ENCODE peak calls at places on chromosomes 11 and 22, in six cellular contexts. One of them, this sample, is unnamed.

GRCh38 chr11:84372366-84372765 is 1086.2 kb upstream of the CCDC90B start:
- DNase-seq in prostate gland: no peak
- DNase-seq in GM23338: no peak
- DNase-seq in GM19239: no peak
- DNase-seq in stimulated activated naive CD8-positive, alpha-beta T cell treated with anti-CD3 and anti-CD28 coated beads, Interleukin-15, amount 100 ng/mL, for 72 hours: no peak
- DNase-seq in SW 1271: no peak
- DNase-seq in this sample: no peak

GRCh38 chr11:110173775-110174644 is 80.8 kb downstream of the ZC3H12C start:
- DNase-seq in prostate gland: no peak
- DNase-seq in GM23338: peak
- DNase-seq in GM19239: peak
- DNase-seq in stimulated activated naive CD8-positive, alpha-beta T cell treated with anti-CD3 and anti-CD28 coated beads, Interleukin-15, amount 100 ng/mL, for 72 hours: peak
- DNase-seq in SW 1271: no peak
- DNase-seq in this sample: peak

GRCh38 chr22:17980013-17980510 is 44.3 kb downstream of the MICAL3 start:
- DNase-seq in prostate gland: no peak
- DNase-seq in GM23338: peak
- DNase-seq in GM19239: no peak
- DNase-seq in stimulated activated naive CD8-positive, alpha-beta T cell treated with anti-CD3 and anti-CD28 coated beads, Interleukin-15, amount 100 ng/mL, for 72 hours: no peak
- DNase-seq in SW 1271: no peak
- DNase-seq in this sample: no peak

GRCh38 chr11:107468596-107468995 is 11.0 kb upstream of the CWF19L2 start:
- DNase-seq in prostate gland: no peak
- DNase-seq in GM23338: no peak
- DNase-seq in GM19239: no peak
- DNase-seq in stimulated activated naive CD8-positive, alpha-beta T cell treated with anti-CD3 and anti-CD28 coated beads, Interleukin-15, amount 100 ng/mL, for 72 hours: no peak
- DNase-seq in SW 1271: no peak
- DNase-seq in this sample: no peak

GRCh38 chr11:36818410-36818809 is 220.4 kb upstream of the RAG2 start:
- DNase-seq in prostate gland: no peak
- DNase-seq in GM23338: peak
- DNase-seq in GM19239: no peak
- DNase-seq in stimulated activated naive CD8-positive, alpha-beta T cell treated with anti-CD3 and anti-CD28 coated beads, Interleukin-15, amount 100 ng/mL, for 72 hours: no peak
- DNase-seq in SW 1271: peak
- DNase-seq in this sample: no peak

GRCh38 chr22:24976442-24977218 is 24.1 kb downstream of the KIAA1671 start:
- DNase-seq in prostate gland: peak
- DNase-seq in GM23338: no peak
- DNase-seq in GM19239: no peak
- DNase-seq in stimulated activated naive CD8-positive, alpha-beta T cell treated with anti-CD3 and anti-CD28 coated beads, Interleukin-15, amount 100 ng/mL, for 72 hours: no peak
- DNase-seq in SW 1271: no peak
- DNase-seq in this sample: peak

GRCh38 chr11:76661835-76662434 is 8.6 kb downstream of the LRRC32 start:
- DNase-seq in prostate gland: no peak
- DNase-seq in GM23338: no peak
- DNase-seq in GM19239: no peak
- DNase-seq in stimulated activated naive CD8-positive, alpha-beta T cell treated with anti-CD3 and anti-CD28 coated beads, Interleukin-15, amount 100 ng/mL, for 72 hours: no peak
- DNase-seq in SW 1271: no peak
- DNase-seq in this sample: no peak

GRCh38 chr11:11948242-11948947 is 60.0 kb downstream of the DKK3 start:
- DNase-seq in prostate gland: no peak
- DNase-seq in GM23338: no peak
- DNase-seq in GM19239: no peak
- DNase-seq in stimulated activated naive CD8-positive, alpha-beta T cell treated with anti-CD3 and anti-CD28 coated beads, Interleukin-15, amount 100 ng/mL, for 72 hours: no peak
- DNase-seq in SW 1271: no peak
- DNase-seq in this sample: no peak

GRCh38 chr11:118889796-118890195 is 6.1 kb downstream of the CXCR5 start:
- DNase-seq in prostate gland: no peak
- DNase-seq in GM23338: no peak
- DNase-seq in GM19239: no peak
- DNase-seq in stimulated activated naive CD8-positive, alpha-beta T cell treated with anti-CD3 and anti-CD28 coated beads, Interleukin-15, amount 100 ng/mL, for 72 hours: no peak
- DNase-seq in SW 1271: no peak
- DNase-seq in this sample: no peak

GRCh38 chr11:10936999-10937398 is 79.1 kb upstream of the ZBED5 start:
- DNase-seq in prostate gland: no peak
- DNase-seq in GM23338: no peak
- DNase-seq in GM19239: no peak
- DNase-seq in stimulated activated naive CD8-positive, alpha-beta T cell treated with anti-CD3 and anti-CD28 coated beads, Interleukin-15, amount 100 ng/mL, for 72 hours: no peak
- DNase-seq in SW 1271: no peak
- DNase-seq in this sample: no peak

GRCh38 chr22:49880281-49880680 is 26.6 kb downstream of the ZBED4 start:
- DNase-seq in prostate gland: no peak
- DNase-seq in GM23338: peak
- DNase-seq in GM19239: peak
- DNase-seq in stimulated activated naive CD8-positive, alpha-beta T cell treated with anti-CD3 and anti-CD28 coated beads, Interleukin-15, amount 100 ng/mL, for 72 hours: no peak
- DNase-seq in SW 1271: no peak
- DNase-seq in this sample: no peak

GRCh38 chr11:70176940-70177689 is 26.0 kb upstream of the FADD start:
- DNase-seq in prostate gland: no peak
- DNase-seq in GM23338: peak
- DNase-seq in GM19239: peak
- DNase-seq in stimulated activated naive CD8-positive, alpha-beta T cell treated with anti-CD3 and anti-CD28 coated beads, Interleukin-15, amount 100 ng/mL, for 72 hours: peak
- DNase-seq in SW 1271: peak
- DNase-seq in this sample: no peak

GRCh38 chr11:67006029-67006884 is 16.7 kb upstream of the SYT12 start:
- DNase-seq in prostate gland: no peak
- DNase-seq in GM23338: peak
- DNase-seq in GM19239: no peak
- DNase-seq in stimulated activated naive CD8-positive, alpha-beta T cell treated with anti-CD3 and anti-CD28 coated beads, Interleukin-15, amount 100 ng/mL, for 72 hours: peak
- DNase-seq in SW 1271: peak
- DNase-seq in this sample: no peak

GRCh38 chr11:70489276-70489675 is 90.9 kb downstream of the CTTN start:
- DNase-seq in prostate gland: no peak
- DNase-seq in GM23338: no peak
- DNase-seq in GM19239: no peak
- DNase-seq in stimulated activated naive CD8-positive, alpha-beta T cell treated with anti-CD3 and anti-CD28 coated beads, Interleukin-15, amount 100 ng/mL, for 72 hours: no peak
- DNase-seq in SW 1271: no peak
- DNase-seq in this sample: no peak

GRCh38 chr11:74442601-74443000 is 24.7 kb downstream of the KCNE3 start:
- DNase-seq in prostate gland: no peak
- DNase-seq in GM23338: no peak
- DNase-seq in GM19239: no peak
- DNase-seq in stimulated activated naive CD8-positive, alpha-beta T cell treated with anti-CD3 and anti-CD28 coated beads, Interleukin-15, amount 100 ng/mL, for 72 hours: no peak
- DNase-seq in SW 1271: no peak
- DNase-seq in this sample: no peak

GRCh38 chr11:122309262-122309925 is 193.4 kb upstream of the BLID start:
- DNase-seq in prostate gland: no peak
- DNase-seq in GM23338: no peak
- DNase-seq in GM19239: no peak
- DNase-seq in stimulated activated naive CD8-positive, alpha-beta T cell treated with anti-CD3 and anti-CD28 coated beads, Interleukin-15, amount 100 ng/mL, for 72 hours: no peak
- DNase-seq in SW 1271: no peak
- DNase-seq in this sample: no peak